ENCODE peak calls at places on chromosomes 13 and 19, in five cellular contexts. G is transverse colon, Q is astrocyte, R is keratinocyte, D is adrenal gland. H is an unnamed sample. For H3K4me1 and H3K9me3, the result is how much of the 10 kb centered on the place peaks cover.

GRCh38 chr13:106446011-106446410 is 89.5 kb downstream of the EFNB2 start:
- DNase-seq in R (no peak), D (no peak), G (no peak), Q (peak), H (no peak)

GRCh38 chr13:109771926-109772325 is 14.5 kb downstream of the IRS2 start:
- DNase-seq in Q (no peak), D (no peak), G (no peak), R (no peak), H (no peak)

GRCh38 chr19:41616785-41617621 is 9.9 kb downstream of the CEACAM4 start:
- DNase-seq in D (no peak), G (no peak), Q (no peak), R (no peak), H (no peak)

GRCh38 chr13:51895906-51896888 is 34.4 kb downstream of the CCDC70 start:
- DNase-seq in R (no peak), Q (peak), G (peak), D (peak), H (no peak)

GRCh38 chr13:33168326-33168960 is 117.1 kb downstream of the STARD13 start:
- DNase-seq in R (no peak), Q (peak), D (no peak), G (no peak), H (no peak)

GRCh38 chr13:114108141-114108761 is 24.2 kb downstream of the RASA3 start:
- DNase-seq in Q (no peak), D (no peak), G (peak), R (no peak), H (no peak)

GRCh38 chr19:56176881-56177280 is 1.1 kb downstream of the GALP start:
- DNase-seq in R (no peak), D (no peak), G (no peak), Q (no peak), H (no peak)

GRCh38 chr19:5260381-5260967 is 80.1 kb downstream of the PTPRS start:
- DNase-seq in D (no peak), R (no peak), Q (no peak), G (no peak), H (no peak)

GRCh38 chr19:29429021-29429420 is 96.8 kb upstream of the VSTM2B start:
- DNase-seq in G (no peak), D (no peak), R (no peak), Q (no peak), H (no peak)

GRCh38 chr19:3440082-3440481 is 40.2 kb downstream of the SMIM24 start:
- DNase-seq in G (peak), D (no peak), R (no peak), Q (no peak), H (no peak)

GRCh38 chr13:84127597-84128128 is 245.4 kb upstream of the SLITRK1 start:
- DNase-seq in Q (no peak), G (no peak), R (no peak), D (no peak), H (peak)

DNA sequence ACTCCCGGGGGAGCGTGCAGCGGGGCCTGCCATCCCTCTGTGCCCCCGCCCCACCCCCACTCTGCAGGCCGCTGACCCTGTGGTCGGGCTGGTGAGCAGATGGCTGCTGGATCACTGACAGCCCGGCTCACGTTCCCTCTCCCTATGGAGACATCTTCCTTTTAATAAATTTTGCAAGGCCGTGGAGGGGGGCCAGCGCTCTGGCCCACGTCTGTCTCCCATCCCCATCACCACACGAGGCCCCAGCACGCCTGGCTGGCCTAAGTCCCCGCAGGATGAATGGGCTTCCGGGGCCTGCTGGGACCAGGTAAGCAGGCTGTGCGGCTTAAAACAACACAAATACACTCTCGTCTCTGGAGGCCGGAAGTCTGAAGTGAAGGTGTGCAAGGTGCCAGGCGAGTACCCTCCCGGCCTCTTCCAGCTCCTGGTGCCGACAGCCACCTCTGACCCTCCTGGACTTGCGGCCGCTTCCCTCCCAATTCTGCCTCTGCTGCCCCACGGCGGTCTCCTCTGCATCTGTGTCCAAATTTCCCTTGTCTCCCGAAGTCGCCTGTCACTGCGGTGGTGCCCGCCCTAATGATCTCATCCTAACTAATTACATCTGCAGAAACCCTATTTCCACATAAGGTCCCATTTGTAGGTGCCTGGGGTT is 8.3 kb upstream of the PTBP1 start:
- DNase-seq in D (no peak), G (no peak), R (no peak), Q (no peak), H (no peak)
- TF ChIP-seq CTCF in D (no peak), G (no peak), R (no peak), Q (no peak), H (no peak)

GRCh38 chr13:40986328-40986856 is 32.7 kb downstream of the ELF1 start:
- DNase-seq in R (no peak), Q (peak), G (no peak), D (no peak), H (no peak)
- H3K4me1 ChIP-seq in R (under half), Q (under half), G (under half), D (half or more), H (half or more)

GRCh38 chr19:51647318-51647717 is 693 bp upstream of the SIGLEC14 start:
- DNase-seq in Q (no peak), G (no peak), R (no peak), D (no peak), H (no peak)

GRCh38 chr19:51641648-51642047 is 5.0 kb downstream of the SIGLEC14 start:
- DNase-seq in D (no peak), Q (no peak), G (no peak), R (no peak), H (no peak)

GRCh38 chr19:51640371-51640770 is 6.3 kb downstream of the SIGLEC14 start:
- DNase-seq in R (no peak), Q (no peak), G (no peak), D (no peak), H (no peak)

GRCh38 chr19:51639916-51640315 is 6.7 kb downstream of the SIGLEC14 start:
- DNase-seq in Q (no peak), D (no peak), R (no peak), G (no peak), H (no peak)

DNA sequence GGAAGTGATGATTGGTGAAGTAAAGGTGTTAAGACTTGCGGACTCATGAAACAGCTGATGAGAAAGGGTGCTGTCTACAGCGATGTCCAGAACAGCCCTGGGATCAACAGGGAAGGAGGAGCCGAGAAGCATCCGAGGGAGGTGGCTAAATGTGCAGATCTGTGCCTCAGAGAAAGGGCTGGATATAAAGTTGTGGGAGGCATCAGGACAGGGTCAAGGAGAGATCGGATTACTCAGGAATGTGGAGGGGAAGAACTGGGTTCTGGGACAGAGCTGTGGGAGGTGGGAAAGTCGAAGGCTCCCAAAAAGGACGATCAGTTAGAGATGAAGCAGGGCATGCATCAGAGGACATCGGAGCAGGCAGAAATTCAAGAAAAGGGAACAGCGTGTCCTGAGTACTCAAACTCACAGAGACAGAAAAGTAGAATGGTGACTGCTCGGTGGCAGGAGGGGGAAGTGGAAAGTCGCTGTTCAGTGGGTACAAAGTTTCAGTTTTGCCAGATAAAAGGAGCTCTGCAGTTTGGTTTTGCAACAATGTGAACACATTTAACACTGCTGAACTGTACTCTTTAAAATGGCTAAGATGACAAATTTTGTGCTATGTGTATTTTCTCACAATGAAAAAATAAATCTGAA is 1.9 kb downstream of the SIGLEC14 start:
- DNase-seq in Q (no peak), D (no peak), G (no peak), R (no peak), H (no peak)
- H3K9me3 ChIP-seq in Q (under half), D (under half), G (under half), R (under half), H (under half)

GRCh38 chr19:48085904-48086864 is 24.4 kb downstream of the PLA2G4C start:
- DNase-seq in Q (no peak), R (no peak), D (no peak), G (no peak), H (no peak)
- TF ChIP-seq CTCF in Q (no peak), R (peak), D (no peak), G (no peak), H (no peak)

DNA sequence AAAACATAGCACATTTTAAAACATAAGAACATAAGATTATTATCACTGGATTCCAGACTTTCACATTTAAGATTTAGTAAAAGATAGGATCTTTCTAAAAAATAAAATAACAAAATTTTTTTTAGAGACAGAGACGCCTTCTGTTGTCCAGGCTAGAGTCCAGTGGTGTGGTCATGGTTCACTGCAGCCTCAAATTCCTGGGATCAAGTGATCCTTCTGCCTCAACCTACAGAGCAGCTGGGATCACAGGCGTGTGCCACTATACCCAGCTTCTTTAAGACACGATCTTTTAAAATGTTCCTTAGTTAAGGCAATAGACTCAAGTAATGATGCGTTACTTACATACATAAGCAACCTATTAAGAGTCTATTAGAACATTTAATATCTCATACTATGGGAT is 32.7 kb downstream of the ALG5 start:
- DNase-seq in R (no peak), G (no peak), Q (no peak), D (no peak), H (no peak)
- H3K4me1 ChIP-seq in R (under half), G (under half), Q (under half), D (under half), H (under half)

H was measured in left lung.